ENCODE peak calls at places on chromosomes 16 and 17, in four cellular contexts. X is globus pallidus; V is NB4; Y is effector memory CD8-positive, alpha-beta T cell. U is an unnamed sample.

GRCh38 chr17:72152392-72152727 is 31.5 kb downstream of the SOX9 start:
- DNase-seq in X (peak; percentile 28), V (no peak), Y (no peak), U (no peak)

GRCh38 chr16:17229131-17229530 is 241.6 kb downstream of the XYLT1 start:
- DNase-seq in X (no peak), V (no peak), Y (no peak), U (no peak)

GRCh38 chr17:60904582-60904981 is 226.9 kb downstream of the BCAS3 start:
- DNase-seq in X (no peak), V (no peak), Y (no peak), U (no peak)

GRCh38 chr17:17175917-17176316 is 30.2 kb downstream of the PLD6 start:
- DNase-seq in X (no peak), V (peak; percentile 65), Y (no peak), U (no peak)

GRCh38 chr17:37643829-37644228 is 583 bp upstream of the DDX52 start:
- DNase-seq in X (no peak), V (no peak), Y (no peak), U (peak; percentile 16)

GRCh38 chr17:145671-146541 is 8.5 kb downstream of the SCGB1C2 start:
- DNase-seq in X (no peak), V (no peak), Y (no peak), U (no peak)

GRCh38 chr16:86129541-86129940 is 230.6 kb downstream of the IRF8 start:
- DNase-seq in X (no peak), V (no peak), Y (no peak), U (no peak)

GRCh38 chr16:57260294-57260929 is 15.4 kb downstream of the ARL2BP start:
- DNase-seq in X (peak; percentile 94), V (peak; percentile 39), Y (no peak), U (no peak)

GRCh38 chr17:58283674-58284612 is 3.2 kb upstream of the MPO start:
- DNase-seq in X (no peak), V (peak; percentile 84), Y (no peak), U (no peak)

GRCh38 chr16:4729876-4730275 is 4.2 kb downstream of the ANKS3 start:
- DNase-seq in X (no peak), V (no peak), Y (no peak), U (no peak)

GRCh38 chr17:65638221-65638940 is 76.9 kb upstream of the AXIN2 start:
- DNase-seq in X (no peak), V (no peak), Y (no peak), U (no peak)

GRCh38 chr16:22890976-22891375 is 77.0 kb downstream of the HS3ST2 start:
- DNase-seq in X (no peak), V (no peak), Y (no peak), U (peak; percentile 12)

GRCh38 chr16:85195884-85196816 is 83.9 kb upstream of the CIBAR2 start:
- DNase-seq in X (no peak), V (no peak), Y (no peak), U (no peak)

GRCh38 chr16:30092373-30093010 is 768 bp upstream of the TBX6 start:
- DNase-seq in X (peak; percentile 84), V (peak; percentile 97), Y (peak; percentile 59), U (peak; percentile 3)

GRCh38 chr16:88805340-88805715 is 1.7 kb downstream of the CDT1 start:
- DNase-seq in X (no peak), V (peak; percentile 29), Y (no peak), U (no peak)

GRCh38 chr17:49514374-49514738 is 19.3 kb downstream of the NGFR start:
- DNase-seq in X (no peak), V (peak; percentile 35), Y (no peak), U (no peak)

GRCh38 chr16:11914759-11915643 is 755 bp downstream of the GSPT1 start:
- DNase-seq in X (peak; percentile 17), V (peak; percentile 66), Y (no peak), U (no peak)

GRCh38 chr17:3474212-3474611 is 1.6 kb upstream of the ASPA start:
- DNase-seq in X (peak; percentile 40), V (no peak), Y (no peak), U (peak; percentile 41)

GRCh38 chr16:30491744-30492308 is 19.3 kb downstream of the ITGAL start:
- DNase-seq in X (no peak), V (peak; percentile 81), Y (no peak), U (no peak)

GRCh38 chr17:2035549-2036490 is 5.9 kb downstream of the DPH1 start:
- DNase-seq in X (no peak), V (no peak), Y (no peak), U (no peak)

GRCh38 chr17:2867441-2868424 is 71.5 kb downstream of the RAP1GAP2 start:
- DNase-seq in X (no peak), V (peak; percentile 33), Y (no peak), U (no peak)

GRCh38 chr16:3534126-3534525 is 33.3 kb downstream of the CLUAP1 start:
- DNase-seq in X (no peak), V (no peak), Y (no peak), U (no peak)

GRCh38 chr17:45150911-45151809 is 2.9 kb downstream of the HEXIM1 start:
- DNase-seq in X (no peak), V (peak; percentile 51), Y (no peak), U (no peak)

GRCh38 chr17:27751622-27752490 is 48.5 kb downstream of the NOS2 start:
- DNase-seq in X (no peak), V (no peak), Y (no peak), U (no peak)